ENCODE peak calls at places on chromosomes 12 and 14, in ten cellular contexts. One of them, this sample, is unnamed.

GRCh38 chr14:80428171-80428570 is 216.9 kb upstream of the DIO2 start:
- DNase-seq in tibial nerve: no peak
- DNase-seq in ovary: no peak
- DNase-seq in GM12878: no peak
- DNase-seq in sigmoid colon: no peak
- DNase-seq in A549: no peak
- DNase-seq in stomach: no peak
- DNase-seq in SK-N-SH: no peak
- DNase-seq in HepG2: no peak
- DNase-seq in esophagus muscularis mucosa: no peak
- DNase-seq in this sample: no peak

GRCh38 chr12:6424008-6424347 is 20.8 kb upstream of the CD27 start:
- DNase-seq in tibial nerve: no peak
- DNase-seq in ovary: no peak
- DNase-seq in GM12878: no peak
- DNase-seq in sigmoid colon: no peak
- DNase-seq in A549: no peak
- DNase-seq in stomach: no peak
- DNase-seq in SK-N-SH: no peak
- DNase-seq in HepG2: no peak
- DNase-seq in esophagus muscularis mucosa: no peak
- DNase-seq in this sample: no peak

GRCh38 chr12:26787125-26787495 is 45.9 kb downstream of the ITPR2 start:
- DNase-seq in tibial nerve: no peak
- DNase-seq in ovary: no peak
- DNase-seq in GM12878: no peak
- DNase-seq in sigmoid colon: no peak
- DNase-seq in A549: no peak
- DNase-seq in stomach: no peak
- DNase-seq in SK-N-SH: peak; percentile 65
- DNase-seq in HepG2: no peak
- DNase-seq in esophagus muscularis mucosa: no peak
- DNase-seq in this sample: no peak

GRCh38 chr12:6790496-6791150 is 1.3 kb downstream of the CD4 start:
- DNase-seq in tibial nerve: no peak
- DNase-seq in ovary: no peak
- DNase-seq in GM12878: no peak
- DNase-seq in sigmoid colon: no peak
- DNase-seq in A549: no peak
- DNase-seq in stomach: no peak
- DNase-seq in SK-N-SH: no peak
- DNase-seq in HepG2: no peak
- DNase-seq in esophagus muscularis mucosa: no peak
- DNase-seq in this sample: no peak

GRCh38 chr14:33934043-33934750 is 16.7 kb downstream of the EGLN3 start:
- DNase-seq in tibial nerve: no peak
- DNase-seq in ovary: no peak
- DNase-seq in GM12878: no peak
- DNase-seq in sigmoid colon: no peak
- DNase-seq in A549: no peak
- DNase-seq in stomach: no peak
- DNase-seq in SK-N-SH: no peak
- DNase-seq in HepG2: no peak
- DNase-seq in esophagus muscularis mucosa: no peak
- DNase-seq in this sample: no peak

GRCh38 chr12:93979189-93979588 is 169.2 kb upstream of the PLXNC1 start:
- DNase-seq in tibial nerve: no peak
- DNase-seq in ovary: no peak
- DNase-seq in GM12878: peak; percentile 8
- DNase-seq in sigmoid colon: no peak
- DNase-seq in A549: peak; percentile 47
- DNase-seq in stomach: peak; percentile 35
- DNase-seq in SK-N-SH: no peak
- DNase-seq in HepG2: no peak
- DNase-seq in esophagus muscularis mucosa: no peak
- DNase-seq in this sample: peak; percentile 26

GRCh38 chr12:466039-466438 is 6.3 kb downstream of the B4GALNT3 start:
- DNase-seq in tibial nerve: no peak
- DNase-seq in ovary: no peak
- DNase-seq in GM12878: no peak
- DNase-seq in sigmoid colon: no peak
- DNase-seq in A549: no peak
- DNase-seq in stomach: peak; percentile 81
- DNase-seq in SK-N-SH: no peak
- DNase-seq in HepG2: no peak
- DNase-seq in esophagus muscularis mucosa: no peak
- DNase-seq in this sample: peak; percentile 68

GRCh38 chr12:91985002-91985767 is 160.5 kb downstream of the BTG1 start:
- DNase-seq in tibial nerve: no peak
- DNase-seq in ovary: no peak
- DNase-seq in GM12878: no peak
- DNase-seq in sigmoid colon: no peak
- DNase-seq in A549: no peak
- DNase-seq in stomach: no peak
- DNase-seq in SK-N-SH: no peak
- DNase-seq in HepG2: no peak
- DNase-seq in esophagus muscularis mucosa: no peak
- DNase-seq in this sample: no peak

GRCh38 chr12:59620326-59620725 is 24.5 kb downstream of the SLC16A7 start:
- DNase-seq in tibial nerve: no peak
- DNase-seq in ovary: no peak
- DNase-seq in GM12878: no peak
- DNase-seq in sigmoid colon: no peak
- DNase-seq in A549: no peak
- DNase-seq in stomach: no peak
- DNase-seq in SK-N-SH: no peak
- DNase-seq in HepG2: no peak
- DNase-seq in esophagus muscularis mucosa: no peak
- DNase-seq in this sample: no peak

GRCh38 chr12:85575115-85576096 is 260.8 kb downstream of the RASSF9 start:
- DNase-seq in tibial nerve: peak; percentile 72
- DNase-seq in ovary: no peak
- DNase-seq in GM12878: peak; percentile 13
- DNase-seq in sigmoid colon: no peak
- DNase-seq in A549: peak; percentile 75
- DNase-seq in stomach: peak; percentile 53
- DNase-seq in SK-N-SH: peak; percentile 46
- DNase-seq in HepG2: peak; percentile 63
- DNase-seq in esophagus muscularis mucosa: no peak
- DNase-seq in this sample: peak; percentile 32

GRCh38 chr12:1518486-1518762 is 76.0 kb downstream of the FBXL14 start:
- DNase-seq in tibial nerve: no peak
- DNase-seq in ovary: no peak
- DNase-seq in GM12878: no peak
- DNase-seq in sigmoid colon: no peak
- DNase-seq in A549: no peak
- DNase-seq in stomach: no peak
- DNase-seq in SK-N-SH: no peak
- DNase-seq in HepG2: no peak
- DNase-seq in esophagus muscularis mucosa: no peak
- DNase-seq in this sample: no peak

DNA sequence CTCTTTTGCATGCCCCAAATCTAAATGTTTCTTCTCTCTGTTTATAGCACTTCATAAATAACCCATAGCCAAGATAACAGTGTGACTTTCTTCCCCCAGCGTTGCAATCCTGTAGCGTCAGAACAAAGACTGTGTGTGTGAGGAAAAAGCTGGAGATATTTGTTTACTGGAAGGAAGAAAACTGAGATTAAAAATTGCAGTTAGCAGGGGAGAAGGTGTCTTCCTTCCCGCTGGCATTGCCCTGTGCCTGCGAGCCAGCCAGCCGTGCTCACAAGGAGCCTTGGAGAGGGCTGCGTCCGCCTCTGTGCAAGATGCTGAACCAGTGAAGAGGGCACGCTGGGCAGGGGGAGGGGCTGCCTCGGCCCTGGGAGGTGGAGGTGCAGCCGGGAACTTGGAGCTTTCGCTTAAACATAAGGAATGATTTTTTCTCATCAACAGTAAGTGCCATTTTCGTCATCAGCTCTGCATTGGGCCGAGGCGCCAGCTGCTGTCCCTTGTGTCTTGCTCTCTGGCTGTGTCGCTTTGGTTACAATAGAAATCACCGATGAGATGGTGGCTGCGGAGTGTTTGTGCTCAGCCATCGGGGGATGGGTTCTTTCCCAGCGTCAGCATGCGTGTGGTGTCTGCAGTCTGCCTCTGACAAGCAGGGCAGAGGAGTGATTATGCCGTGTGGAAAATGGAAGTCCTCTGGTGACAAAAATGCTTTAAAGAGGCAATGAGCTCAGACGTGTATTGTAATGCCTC is 97.3 kb downstream of the ESR2 start:
- DNase-seq in tibial nerve: peak; percentile 12
- DNase-seq in ovary: peak; percentile 52
- DNase-seq in GM12878: no peak
- DNase-seq in sigmoid colon: no peak
- DNase-seq in A549: no peak
- DNase-seq in stomach: peak; percentile 40
- DNase-seq in SK-N-SH: peak; percentile 79
- DNase-seq in HepG2: no peak
- DNase-seq in esophagus muscularis mucosa: no peak
- DNase-seq in this sample: no peak
- H3K4me1 ChIP-seq in tibial nerve: peaks cover 14% of the 10 kb centered on the region
- H3K4me1 ChIP-seq in ovary: peaks cover 29% of the 10 kb centered on the region
- H3K4me1 ChIP-seq in GM12878: peaks cover 30% of the 10 kb centered on the region
- H3K4me1 ChIP-seq in sigmoid colon: no peaks in the 10 kb centered on the region
- H3K4me1 ChIP-seq in A549: peaks cover 21% of the 10 kb centered on the region
- H3K4me1 ChIP-seq in stomach: peaks cover 38% of the 10 kb centered on the region
- H3K4me1 ChIP-seq in SK-N-SH: peaks cover 14% of the 10 kb centered on the region
- H3K4me1 ChIP-seq in HepG2: peaks cover 13% of the 10 kb centered on the region
- H3K4me1 ChIP-seq in esophagus muscularis mucosa: peaks cover 16% of the 10 kb centered on the region
- H3K4me1 ChIP-seq in this sample: peaks cover 8% of the 10 kb centered on the region

DNA sequence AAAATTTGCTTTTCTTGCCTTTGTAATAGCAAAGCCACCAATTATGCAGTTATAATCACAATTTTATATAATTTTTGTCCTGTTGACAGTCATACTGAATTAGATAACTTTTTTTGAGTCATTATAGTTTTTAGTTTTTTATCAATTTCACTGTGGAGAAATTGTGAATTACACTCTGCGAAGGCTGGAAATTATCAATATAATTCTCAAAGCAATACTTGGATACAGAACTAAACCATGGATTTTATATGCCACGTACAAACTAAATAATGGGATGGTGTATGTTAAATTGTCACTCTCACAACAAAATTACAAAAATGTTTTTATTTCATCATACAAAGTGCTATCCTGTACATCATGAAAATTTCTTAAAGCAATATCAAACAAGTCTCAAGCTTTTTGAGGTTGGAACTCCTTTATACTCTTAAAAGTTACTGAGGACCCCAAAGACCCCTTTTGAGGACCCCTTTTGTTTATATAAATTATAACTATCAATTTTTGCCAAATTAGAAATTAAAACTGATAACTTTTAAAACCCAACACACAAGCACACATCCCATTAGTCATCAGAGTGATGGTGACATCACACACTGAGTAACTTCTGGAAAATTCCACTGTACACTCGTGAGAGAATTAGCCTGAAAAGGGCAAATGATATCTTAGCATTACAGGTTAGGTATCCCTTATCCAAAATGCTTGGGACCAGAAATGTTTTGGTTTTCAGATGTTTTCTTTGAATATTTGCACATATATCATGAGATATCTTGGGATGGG is 19.8 kb upstream of the AQP2 start:
- DNase-seq in tibial nerve: no peak
- DNase-seq in ovary: no peak
- DNase-seq in GM12878: no peak
- DNase-seq in sigmoid colon: no peak
- DNase-seq in A549: no peak
- DNase-seq in stomach: no peak
- DNase-seq in SK-N-SH: no peak
- DNase-seq in HepG2: no peak
- DNase-seq in esophagus muscularis mucosa: no peak
- DNase-seq in this sample: no peak
- TF ChIP-seq EP300 in tibial nerve: no peak
- TF ChIP-seq EP300 in ovary: no peak
- TF ChIP-seq EP300 in GM12878: no peak
- TF ChIP-seq EP300 in sigmoid colon: no peak
- TF ChIP-seq EP300 in A549: no peak
- TF ChIP-seq EP300 in stomach: no peak
- TF ChIP-seq EP300 in SK-N-SH: no peak
- TF ChIP-seq EP300 in HepG2: no peak
- TF ChIP-seq EP300 in esophagus muscularis mucosa: no peak
- TF ChIP-seq EP300 in this sample: no peak

DNA sequence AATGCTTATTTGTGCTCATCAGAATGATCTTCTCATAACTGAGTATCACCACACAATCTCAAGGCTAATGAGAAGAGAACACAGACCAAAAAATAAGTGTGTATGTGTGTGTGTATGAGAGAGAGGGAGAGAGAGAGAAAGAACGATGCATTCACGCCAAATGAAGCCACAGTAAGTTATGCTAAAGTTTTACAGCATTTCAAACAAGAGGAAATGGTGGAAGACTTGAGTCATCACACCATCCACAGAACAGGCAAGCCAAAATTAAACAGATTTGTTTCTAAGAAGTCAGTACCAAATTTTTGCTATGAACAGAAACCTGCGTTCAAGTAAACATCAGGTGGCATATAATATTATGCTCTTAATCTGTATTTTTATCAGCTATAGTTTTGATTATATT is 141.2 kb downstream of the MED13L start:
- DNase-seq in tibial nerve: no peak
- DNase-seq in ovary: no peak
- DNase-seq in GM12878: no peak
- DNase-seq in sigmoid colon: no peak
- DNase-seq in A549: no peak
- DNase-seq in stomach: no peak
- DNase-seq in SK-N-SH: no peak
- DNase-seq in HepG2: no peak
- DNase-seq in esophagus muscularis mucosa: no peak
- DNase-seq in this sample: no peak
- H3K4me1 ChIP-seq in tibial nerve: peaks cover 46% of the 10 kb centered on the region
- H3K4me1 ChIP-seq in ovary: peaks cover 10% of the 10 kb centered on the region
- H3K4me1 ChIP-seq in GM12878: peaks cover 9% of the 10 kb centered on the region
- H3K4me1 ChIP-seq in sigmoid colon: no peaks in the 10 kb centered on the region
- H3K4me1 ChIP-seq in A549: peaks cover 84% of the 10 kb centered on the region
- H3K4me1 ChIP-seq in stomach: peaks cover 36% of the 10 kb centered on the region
- H3K4me1 ChIP-seq in SK-N-SH: peaks cover 17% of the 10 kb centered on the region
- H3K4me1 ChIP-seq in HepG2: peaks cover 50% of the 10 kb centered on the region
- H3K4me1 ChIP-seq in esophagus muscularis mucosa: peaks cover 53% of the 10 kb centered on the region
- H3K4me1 ChIP-seq in this sample: peaks cover 37% of the 10 kb centered on the region

DNA sequence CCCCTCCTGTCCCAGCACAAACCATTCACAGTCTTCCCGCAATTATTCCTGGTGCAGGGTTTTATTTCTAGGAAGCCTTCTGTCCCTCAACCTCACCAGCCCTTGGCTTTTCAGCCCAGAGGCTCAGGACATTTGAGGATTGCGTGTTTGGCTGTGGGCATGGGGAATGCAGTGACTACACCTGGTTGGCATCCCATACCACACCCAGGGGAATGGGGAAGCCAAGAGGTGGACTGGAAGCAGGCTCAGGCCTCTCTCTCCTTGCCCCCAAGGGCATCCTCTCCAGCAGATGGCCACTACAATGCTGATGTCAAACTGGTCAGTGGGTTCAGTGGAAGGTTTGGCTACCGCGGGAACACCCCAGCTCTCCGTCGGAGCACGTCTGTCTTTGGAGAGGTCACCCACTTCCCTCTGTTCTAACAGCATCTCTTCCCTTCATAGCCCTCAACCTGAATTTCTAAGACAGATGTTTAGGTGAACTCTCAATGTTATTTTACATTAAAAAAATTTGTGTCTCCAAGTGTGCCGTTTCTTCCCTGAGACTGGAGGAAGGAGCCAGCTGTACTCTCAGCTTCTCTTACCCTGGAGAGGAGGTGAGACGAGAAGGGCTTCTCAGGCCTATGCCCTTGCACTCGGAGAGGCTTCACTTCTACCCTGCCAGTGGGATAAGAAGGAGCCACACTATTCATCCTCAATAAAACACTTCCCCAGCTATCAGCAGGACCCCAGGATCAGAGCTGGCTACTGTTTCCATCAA is 35.5 kb downstream of the DCAF4 start:
- DNase-seq in tibial nerve: no peak
- DNase-seq in ovary: no peak
- DNase-seq in GM12878: no peak
- DNase-seq in sigmoid colon: no peak
- DNase-seq in A549: peak; percentile 47
- DNase-seq in stomach: no peak
- DNase-seq in SK-N-SH: no peak
- DNase-seq in HepG2: no peak
- DNase-seq in esophagus muscularis mucosa: no peak
- DNase-seq in this sample: no peak
- TF ChIP-seq EP300 in tibial nerve: no peak
- TF ChIP-seq EP300 in ovary: no peak
- TF ChIP-seq EP300 in GM12878: no peak
- TF ChIP-seq EP300 in sigmoid colon: no peak
- TF ChIP-seq EP300 in A549: no peak
- TF ChIP-seq EP300 in stomach: no peak
- TF ChIP-seq EP300 in SK-N-SH: no peak
- TF ChIP-seq EP300 in HepG2: no peak
- TF ChIP-seq EP300 in esophagus muscularis mucosa: no peak
- TF ChIP-seq EP300 in this sample: no peak